ENCODE peak calls at places on chromosomes 6 and 20, in four cellular contexts. Q, P, I and W are unnamed samples.

GRCh38 chr20:51084598-51084997 is 61.7 kb upstream of the KCNG1 start:
- DNase-seq in Q (no peak), P (no peak), I (no peak), W (no peak)

GRCh38 chr6:24223131-24223715 is 97.2 kb downstream of the NRSN1 start:
- DNase-seq in Q (no peak), P (no peak), I (no peak), W (no peak)

GRCh38 chr6:17583811-17584210 is 16.3 kb upstream of the FAM8A1 start:
- DNase-seq in Q (no peak), P (peak; percentile 67), I (no peak), W (no peak)

GRCh38 chr6:97059473-97059872 is 134.9 kb downstream of the KLHL32 start:
- DNase-seq in Q (no peak), P (peak; percentile 43), I (no peak), W (peak; percentile 22)

GRCh38 chr6:97009781-97010492 is 85.4 kb downstream of the KLHL32 start:
- DNase-seq in Q (no peak), P (no peak), I (no peak), W (no peak)

GRCh38 chr6:121590438-121590837 is 155.0 kb downstream of the GJA1 start:
- DNase-seq in Q (no peak), P (peak; percentile 79), I (no peak), W (no peak)

GRCh38 chr6:56869346-56869745 is 85.6 kb upstream of the BEND6 start:
- DNase-seq in Q (no peak), P (no peak), I (no peak), W (no peak)

GRCh38 chr6:69489970-69490369 is 306.8 kb downstream of the LMBRD1 start:
- DNase-seq in Q (no peak), P (no peak), I (no peak), W (no peak)